ENCODE peak calls at places on chromosomes 6 and 20, in ten cellular contexts. One of them, this sample, is unnamed.

GRCh38 chr6:111871725-111872520 is 1.3 kb downstream of the FYN start:
- DNase-seq in choroid plexus epithelial cell: peak; percentile 19
- DNase-seq in stimulated activated CD8-positive, alpha-beta memory T cell treated with anti-CD3 and anti-CD28 coated beads, Interleukin-7, amount 100 ng/mL, for 4 hours: no peak
- DNase-seq in EL: peak; percentile 71
- DNase-seq in HFFc6: peak; percentile 19
- DNase-seq in Ammon's horn: peak; percentile 91
- DNase-seq in uterus: peak; percentile 37
- DNase-seq in epithelial cell of prostate: no peak
- DNase-seq in astrocyte of the spinal cord: peak; percentile 50
- DNase-seq in lung microvascular endothelial cell: peak; percentile 45
- DNase-seq in this sample: peak; percentile 25

GRCh38 chr20:47765715-47766594 is 19.3 kb downstream of the SULF2 start:
- DNase-seq in choroid plexus epithelial cell: no peak
- DNase-seq in stimulated activated CD8-positive, alpha-beta memory T cell treated with anti-CD3 and anti-CD28 coated beads, Interleukin-7, amount 100 ng/mL, for 4 hours: no peak
- DNase-seq in EL: no peak
- DNase-seq in HFFc6: no peak
- DNase-seq in Ammon's horn: no peak
- DNase-seq in uterus: no peak
- DNase-seq in epithelial cell of prostate: no peak
- DNase-seq in astrocyte of the spinal cord: no peak
- DNase-seq in lung microvascular endothelial cell: no peak
- DNase-seq in this sample: no peak

GRCh38 chr6:53287336-53288225 is 61.2 kb downstream of the ELOVL5 start:
- DNase-seq in choroid plexus epithelial cell: peak; percentile 56
- DNase-seq in stimulated activated CD8-positive, alpha-beta memory T cell treated with anti-CD3 and anti-CD28 coated beads, Interleukin-7, amount 100 ng/mL, for 4 hours: no peak
- DNase-seq in EL: peak; percentile 23
- DNase-seq in HFFc6: no peak
- DNase-seq in Ammon's horn: peak; percentile 75
- DNase-seq in uterus: no peak
- DNase-seq in epithelial cell of prostate: no peak
- DNase-seq in astrocyte of the spinal cord: no peak
- DNase-seq in lung microvascular endothelial cell: no peak
- DNase-seq in this sample: no peak

GRCh38 chr6:121848523-121849255 is 413.2 kb downstream of the GJA1 start:
- DNase-seq in choroid plexus epithelial cell: peak; percentile 64
- DNase-seq in stimulated activated CD8-positive, alpha-beta memory T cell treated with anti-CD3 and anti-CD28 coated beads, Interleukin-7, amount 100 ng/mL, for 4 hours: no peak
- DNase-seq in EL: no peak
- DNase-seq in HFFc6: no peak
- DNase-seq in Ammon's horn: peak; percentile 34
- DNase-seq in uterus: no peak
- DNase-seq in epithelial cell of prostate: no peak
- DNase-seq in astrocyte of the spinal cord: peak; percentile 62
- DNase-seq in lung microvascular endothelial cell: no peak
- DNase-seq in this sample: no peak

GRCh38 chr6:52596371-52597028 is 19.6 kb upstream of the TRAM2 start:
- DNase-seq in choroid plexus epithelial cell: peak; percentile 89
- DNase-seq in stimulated activated CD8-positive, alpha-beta memory T cell treated with anti-CD3 and anti-CD28 coated beads, Interleukin-7, amount 100 ng/mL, for 4 hours: no peak
- DNase-seq in EL: peak; percentile 69
- DNase-seq in HFFc6: peak; percentile 49
- DNase-seq in Ammon's horn: peak; percentile 66
- DNase-seq in uterus: no peak
- DNase-seq in epithelial cell of prostate: no peak
- DNase-seq in astrocyte of the spinal cord: peak; percentile 76
- DNase-seq in lung microvascular endothelial cell: no peak
- DNase-seq in this sample: no peak

GRCh38 chr6:30234361-30234760 is 21.2 kb upstream of the TRIM26 start:
- DNase-seq in choroid plexus epithelial cell: no peak
- DNase-seq in stimulated activated CD8-positive, alpha-beta memory T cell treated with anti-CD3 and anti-CD28 coated beads, Interleukin-7, amount 100 ng/mL, for 4 hours: no peak
- DNase-seq in EL: no peak
- DNase-seq in HFFc6: no peak
- DNase-seq in Ammon's horn: no peak
- DNase-seq in uterus: no peak
- DNase-seq in epithelial cell of prostate: no peak
- DNase-seq in astrocyte of the spinal cord: no peak
- DNase-seq in lung microvascular endothelial cell: no peak
- DNase-seq in this sample: no peak

GRCh38 chr6:36599791-36600209 is 5.6 kb downstream of the SRSF3 start:
- DNase-seq in choroid plexus epithelial cell: peak; percentile 64
- DNase-seq in stimulated activated CD8-positive, alpha-beta memory T cell treated with anti-CD3 and anti-CD28 coated beads, Interleukin-7, amount 100 ng/mL, for 4 hours: no peak
- DNase-seq in EL: peak; percentile 56
- DNase-seq in HFFc6: peak; percentile 36
- DNase-seq in Ammon's horn: peak; percentile 39
- DNase-seq in uterus: no peak
- DNase-seq in epithelial cell of prostate: no peak
- DNase-seq in astrocyte of the spinal cord: no peak
- DNase-seq in lung microvascular endothelial cell: peak; percentile 36
- DNase-seq in this sample: peak; percentile 78

GRCh38 chr20:8144282-8145245 is 12.5 kb downstream of the PLCB1 start:
- DNase-seq in choroid plexus epithelial cell: peak; percentile 97
- DNase-seq in stimulated activated CD8-positive, alpha-beta memory T cell treated with anti-CD3 and anti-CD28 coated beads, Interleukin-7, amount 100 ng/mL, for 4 hours: no peak
- DNase-seq in EL: peak; percentile 93
- DNase-seq in HFFc6: peak; percentile 68
- DNase-seq in Ammon's horn: no peak
- DNase-seq in uterus: no peak
- DNase-seq in epithelial cell of prostate: no peak
- DNase-seq in astrocyte of the spinal cord: peak; percentile 93
- DNase-seq in lung microvascular endothelial cell: peak; percentile 56
- DNase-seq in this sample: no peak

GRCh38 chr6:46491201-46491788 is at the start of gene RCAN2:
- DNase-seq in choroid plexus epithelial cell: peak; percentile 40
- DNase-seq in stimulated activated CD8-positive, alpha-beta memory T cell treated with anti-CD3 and anti-CD28 coated beads, Interleukin-7, amount 100 ng/mL, for 4 hours: no peak
- DNase-seq in EL: peak; percentile 61
- DNase-seq in HFFc6: no peak
- DNase-seq in Ammon's horn: peak; percentile 64
- DNase-seq in uterus: peak; percentile 62
- DNase-seq in epithelial cell of prostate: no peak
- DNase-seq in astrocyte of the spinal cord: peak; percentile 26
- DNase-seq in lung microvascular endothelial cell: peak; percentile 11
- DNase-seq in this sample: peak; percentile 53

GRCh38 chr6:144659202-144659731 is 374.1 kb downstream of the UTRN start:
- DNase-seq in choroid plexus epithelial cell: peak; percentile 94
- DNase-seq in stimulated activated CD8-positive, alpha-beta memory T cell treated with anti-CD3 and anti-CD28 coated beads, Interleukin-7, amount 100 ng/mL, for 4 hours: no peak
- DNase-seq in EL: peak; percentile 16
- DNase-seq in HFFc6: no peak
- DNase-seq in Ammon's horn: peak; percentile 38
- DNase-seq in uterus: peak; percentile 51
- DNase-seq in epithelial cell of prostate: no peak
- DNase-seq in astrocyte of the spinal cord: peak; percentile 70
- DNase-seq in lung microvascular endothelial cell: peak; percentile 67
- DNase-seq in this sample: no peak

GRCh38 chr6:107540465-107540857 is 50.5 kb downstream of the SOBP start:
- DNase-seq in choroid plexus epithelial cell: no peak
- DNase-seq in stimulated activated CD8-positive, alpha-beta memory T cell treated with anti-CD3 and anti-CD28 coated beads, Interleukin-7, amount 100 ng/mL, for 4 hours: no peak
- DNase-seq in EL: no peak
- DNase-seq in HFFc6: no peak
- DNase-seq in Ammon's horn: peak; percentile 35
- DNase-seq in uterus: no peak
- DNase-seq in epithelial cell of prostate: no peak
- DNase-seq in astrocyte of the spinal cord: no peak
- DNase-seq in lung microvascular endothelial cell: no peak
- DNase-seq in this sample: no peak

GRCh38 chr6:101286146-101286545 is 107.4 kb upstream of the GRIK2 start:
- DNase-seq in choroid plexus epithelial cell: no peak
- DNase-seq in stimulated activated CD8-positive, alpha-beta memory T cell treated with anti-CD3 and anti-CD28 coated beads, Interleukin-7, amount 100 ng/mL, for 4 hours: no peak
- DNase-seq in EL: no peak
- DNase-seq in HFFc6: no peak
- DNase-seq in Ammon's horn: no peak
- DNase-seq in uterus: no peak
- DNase-seq in epithelial cell of prostate: no peak
- DNase-seq in astrocyte of the spinal cord: no peak
- DNase-seq in lung microvascular endothelial cell: no peak
- DNase-seq in this sample: no peak

GRCh38 chr20:18853946-18854646 is 40.5 kb downstream of the SCP2D1 start:
- DNase-seq in choroid plexus epithelial cell: no peak
- DNase-seq in stimulated activated CD8-positive, alpha-beta memory T cell treated with anti-CD3 and anti-CD28 coated beads, Interleukin-7, amount 100 ng/mL, for 4 hours: no peak
- DNase-seq in EL: no peak
- DNase-seq in HFFc6: no peak
- DNase-seq in Ammon's horn: no peak
- DNase-seq in uterus: no peak
- DNase-seq in epithelial cell of prostate: no peak
- DNase-seq in astrocyte of the spinal cord: no peak
- DNase-seq in lung microvascular endothelial cell: no peak
- DNase-seq in this sample: no peak

GRCh38 chr6:76250666-76251065 is 178.2 kb upstream of the IMPG1 start:
- DNase-seq in choroid plexus epithelial cell: no peak
- DNase-seq in stimulated activated CD8-positive, alpha-beta memory T cell treated with anti-CD3 and anti-CD28 coated beads, Interleukin-7, amount 100 ng/mL, for 4 hours: no peak
- DNase-seq in EL: no peak
- DNase-seq in HFFc6: no peak
- DNase-seq in Ammon's horn: no peak
- DNase-seq in uterus: no peak
- DNase-seq in epithelial cell of prostate: no peak
- DNase-seq in astrocyte of the spinal cord: no peak
- DNase-seq in lung microvascular endothelial cell: no peak
- DNase-seq in this sample: no peak

GRCh38 chr20:53748821-53749402 is 155.3 kb upstream of the ZNF217 start:
- DNase-seq in choroid plexus epithelial cell: peak; percentile 65
- DNase-seq in stimulated activated CD8-positive, alpha-beta memory T cell treated with anti-CD3 and anti-CD28 coated beads, Interleukin-7, amount 100 ng/mL, for 4 hours: no peak
- DNase-seq in EL: peak; percentile 79
- DNase-seq in HFFc6: peak; percentile 64
- DNase-seq in Ammon's horn: no peak
- DNase-seq in uterus: no peak
- DNase-seq in epithelial cell of prostate: no peak
- DNase-seq in astrocyte of the spinal cord: peak; percentile 77
- DNase-seq in lung microvascular endothelial cell: no peak
- DNase-seq in this sample: no peak

GRCh38 chr20:4227085-4227821 is 211.9 kb upstream of the RNF24 start:
- DNase-seq in choroid plexus epithelial cell: peak; percentile 76
- DNase-seq in stimulated activated CD8-positive, alpha-beta memory T cell treated with anti-CD3 and anti-CD28 coated beads, Interleukin-7, amount 100 ng/mL, for 4 hours: no peak
- DNase-seq in EL: peak; percentile 89
- DNase-seq in HFFc6: peak; percentile 88
- DNase-seq in Ammon's horn: no peak
- DNase-seq in uterus: no peak
- DNase-seq in epithelial cell of prostate: no peak
- DNase-seq in astrocyte of the spinal cord: peak; percentile 47
- DNase-seq in lung microvascular endothelial cell: peak; percentile 27
- DNase-seq in this sample: no peak

GRCh38 chr6:169212436-169212835 is 41.2 kb downstream of the THBS2 start:
- DNase-seq in choroid plexus epithelial cell: peak; percentile 47
- DNase-seq in stimulated activated CD8-positive, alpha-beta memory T cell treated with anti-CD3 and anti-CD28 coated beads, Interleukin-7, amount 100 ng/mL, for 4 hours: no peak
- DNase-seq in EL: no peak
- DNase-seq in HFFc6: no peak
- DNase-seq in Ammon's horn: no peak
- DNase-seq in uterus: no peak
- DNase-seq in epithelial cell of prostate: no peak
- DNase-seq in astrocyte of the spinal cord: peak; percentile 30
- DNase-seq in lung microvascular endothelial cell: peak; percentile 5
- DNase-seq in this sample: no peak

GRCh38 chr6:2562721-2563120 is 188.0 kb downstream of the MYLK4 start:
- DNase-seq in choroid plexus epithelial cell: no peak
- DNase-seq in stimulated activated CD8-positive, alpha-beta memory T cell treated with anti-CD3 and anti-CD28 coated beads, Interleukin-7, amount 100 ng/mL, for 4 hours: no peak
- DNase-seq in EL: no peak
- DNase-seq in HFFc6: no peak
- DNase-seq in Ammon's horn: no peak
- DNase-seq in uterus: no peak
- DNase-seq in epithelial cell of prostate: no peak
- DNase-seq in astrocyte of the spinal cord: no peak
- DNase-seq in lung microvascular endothelial cell: no peak
- DNase-seq in this sample: no peak

GRCh38 chr6:38273325-38273724 is 366.4 kb downstream of the BTBD9 start:
- DNase-seq in choroid plexus epithelial cell: peak; percentile 59
- DNase-seq in stimulated activated CD8-positive, alpha-beta memory T cell treated with anti-CD3 and anti-CD28 coated beads, Interleukin-7, amount 100 ng/mL, for 4 hours: no peak
- DNase-seq in EL: peak; percentile 67
- DNase-seq in HFFc6: peak; percentile 59
- DNase-seq in Ammon's horn: no peak
- DNase-seq in uterus: no peak
- DNase-seq in epithelial cell of prostate: no peak
- DNase-seq in astrocyte of the spinal cord: peak; percentile 50
- DNase-seq in lung microvascular endothelial cell: no peak
- DNase-seq in this sample: no peak

GRCh38 chr20:43662943-43663655 is 3.8 kb upstream of the MYBL2 start:
- DNase-seq in choroid plexus epithelial cell: no peak
- DNase-seq in stimulated activated CD8-positive, alpha-beta memory T cell treated with anti-CD3 and anti-CD28 coated beads, Interleukin-7, amount 100 ng/mL, for 4 hours: no peak
- DNase-seq in EL: peak; percentile 82
- DNase-seq in HFFc6: peak; percentile 77
- DNase-seq in Ammon's horn: no peak
- DNase-seq in uterus: no peak
- DNase-seq in epithelial cell of prostate: peak; percentile 18
- DNase-seq in astrocyte of the spinal cord: no peak
- DNase-seq in lung microvascular endothelial cell: peak; percentile 58
- DNase-seq in this sample: no peak

GRCh38 chr6:25186919-25187318 is 92.3 kb upstream of the CARMIL1 start:
- DNase-seq in choroid plexus epithelial cell: no peak
- DNase-seq in stimulated activated CD8-positive, alpha-beta memory T cell treated with anti-CD3 and anti-CD28 coated beads, Interleukin-7, amount 100 ng/mL, for 4 hours: no peak
- DNase-seq in EL: no peak
- DNase-seq in HFFc6: no peak
- DNase-seq in Ammon's horn: no peak
- DNase-seq in uterus: no peak
- DNase-seq in epithelial cell of prostate: no peak
- DNase-seq in astrocyte of the spinal cord: no peak
- DNase-seq in lung microvascular endothelial cell: no peak
- DNase-seq in this sample: no peak

GRCh38 chr6:113600556-113601339 is 256.4 kb upstream of the MARCKS start:
- DNase-seq in choroid plexus epithelial cell: no peak
- DNase-seq in stimulated activated CD8-positive, alpha-beta memory T cell treated with anti-CD3 and anti-CD28 coated beads, Interleukin-7, amount 100 ng/mL, for 4 hours: no peak
- DNase-seq in EL: no peak
- DNase-seq in HFFc6: no peak
- DNase-seq in Ammon's horn: no peak
- DNase-seq in uterus: no peak
- DNase-seq in epithelial cell of prostate: no peak
- DNase-seq in astrocyte of the spinal cord: no peak
- DNase-seq in lung microvascular endothelial cell: no peak
- DNase-seq in this sample: no peak

GRCh38 chr6:26187981-26188635 is 100.9 kb downstream of the HFE start:
- DNase-seq in choroid plexus epithelial cell: peak; percentile 60
- DNase-seq in stimulated activated CD8-positive, alpha-beta memory T cell treated with anti-CD3 and anti-CD28 coated beads, Interleukin-7, amount 100 ng/mL, for 4 hours: no peak
- DNase-seq in EL: peak; percentile 76
- DNase-seq in HFFc6: peak; percentile 60
- DNase-seq in Ammon's horn: no peak
- DNase-seq in uterus: peak; percentile 43
- DNase-seq in epithelial cell of prostate: no peak
- DNase-seq in astrocyte of the spinal cord: no peak
- DNase-seq in lung microvascular endothelial cell: no peak
- DNase-seq in this sample: peak; percentile 57

GRCh38 chr6:11592289-11592906 is 54.8 kb downstream of the TMEM170B start:
- DNase-seq in choroid plexus epithelial cell: peak; percentile 38
- DNase-seq in stimulated activated CD8-positive, alpha-beta memory T cell treated with anti-CD3 and anti-CD28 coated beads, Interleukin-7, amount 100 ng/mL, for 4 hours: no peak
- DNase-seq in EL: peak; percentile 61
- DNase-seq in HFFc6: no peak
- DNase-seq in Ammon's horn: no peak
- DNase-seq in uterus: no peak
- DNase-seq in epithelial cell of prostate: no peak
- DNase-seq in astrocyte of the spinal cord: no peak
- DNase-seq in lung microvascular endothelial cell: peak; percentile 63
- DNase-seq in this sample: no peak

GRCh38 chr6:143299253-143300166 is 151.0 kb downstream of the ADAT2 start:
- DNase-seq in choroid plexus epithelial cell: no peak
- DNase-seq in stimulated activated CD8-positive, alpha-beta memory T cell treated with anti-CD3 and anti-CD28 coated beads, Interleukin-7, amount 100 ng/mL, for 4 hours: no peak
- DNase-seq in EL: no peak
- DNase-seq in HFFc6: no peak
- DNase-seq in Ammon's horn: no peak
- DNase-seq in uterus: no peak
- DNase-seq in epithelial cell of prostate: no peak
- DNase-seq in astrocyte of the spinal cord: no peak
- DNase-seq in lung microvascular endothelial cell: no peak
- DNase-seq in this sample: no peak

GRCh38 chr6:36131517-36132220 is 1.4 kb downstream of the MAPK13 start:
- DNase-seq in choroid plexus epithelial cell: peak; percentile 76
- DNase-seq in stimulated activated CD8-positive, alpha-beta memory T cell treated with anti-CD3 and anti-CD28 coated beads, Interleukin-7, amount 100 ng/mL, for 4 hours: no peak
- DNase-seq in EL: peak; percentile 68
- DNase-seq in HFFc6: peak; percentile 76
- DNase-seq in Ammon's horn: no peak
- DNase-seq in uterus: peak; percentile 40
- DNase-seq in epithelial cell of prostate: no peak
- DNase-seq in astrocyte of the spinal cord: peak; percentile 41
- DNase-seq in lung microvascular endothelial cell: peak; percentile 94
- DNase-seq in this sample: peak; percentile 55

GRCh38 chr6:151847064-151847463 is 39.6 kb downstream of the ESR1 start:
- DNase-seq in choroid plexus epithelial cell: peak; percentile 75
- DNase-seq in stimulated activated CD8-positive, alpha-beta memory T cell treated with anti-CD3 and anti-CD28 coated beads, Interleukin-7, amount 100 ng/mL, for 4 hours: no peak
- DNase-seq in EL: peak; percentile 32
- DNase-seq in HFFc6: no peak
- DNase-seq in Ammon's horn: no peak
- DNase-seq in uterus: no peak
- DNase-seq in epithelial cell of prostate: no peak
- DNase-seq in astrocyte of the spinal cord: peak; percentile 54
- DNase-seq in lung microvascular endothelial cell: peak; percentile 57
- DNase-seq in this sample: no peak

GRCh38 chr6:103800131-103800670 is 1059.5 kb downstream of the HACE1 start:
- DNase-seq in choroid plexus epithelial cell: no peak
- DNase-seq in stimulated activated CD8-positive, alpha-beta memory T cell treated with anti-CD3 and anti-CD28 coated beads, Interleukin-7, amount 100 ng/mL, for 4 hours: no peak
- DNase-seq in EL: no peak
- DNase-seq in HFFc6: no peak
- DNase-seq in Ammon's horn: peak; percentile 13
- DNase-seq in uterus: no peak
- DNase-seq in epithelial cell of prostate: no peak
- DNase-seq in astrocyte of the spinal cord: no peak
- DNase-seq in lung microvascular endothelial cell: no peak
- DNase-seq in this sample: no peak